ENCODE peak calls at places on chromosomes 7 and 10, in four cellular contexts. C, A, Y and O are unnamed samples.

GRCh38 chr10:116850058-116850611 is 836 bp downstream of the ENO4 start:
- DNase-seq in C (no peak), A (no peak), Y (no peak), O (no peak)

GRCh38 chr7:108004220-108005142 is 1.5 kb upstream of the LAMB1 start:
- DNase-seq in C (no peak), A (no peak), Y (peak), O (peak)

GRCh38 chr10:10910634-10911033 is 107.0 kb upstream of the CELF2 start:
- DNase-seq in C (no peak), A (no peak), Y (no peak), O (no peak)

GRCh38 chr10:95655571-95656290 is 780 bp downstream of the ALDH18A1 start:
- DNase-seq in C (peak), A (peak), Y (peak), O (peak)

GRCh38 chr7:67644149-67644548 is 647.5 kb downstream of the TYW1 start:
- DNase-seq in C (no peak), A (no peak), Y (no peak), O (no peak)

GRCh38 chr10:10758306-10758705 is 259.4 kb upstream of the CELF2 start:
- DNase-seq in C (no peak), A (no peak), Y (no peak), O (no peak)

GRCh38 chr7:73740771-73741170 is 2.2 kb upstream of the ABHD11 start:
- DNase-seq in C (no peak), A (no peak), Y (no peak), O (no peak)

GRCh38 chr10:59700709-59701108 is 8.9 kb downstream of the SLC16A9 start:
- DNase-seq in C (no peak), A (no peak), Y (no peak), O (no peak)

GRCh38 chr10:100653957-100654834 is 91.2 kb upstream of the PAX2 start:
- DNase-seq in C (no peak), A (peak), Y (no peak), O (no peak)

GRCh38 chr7:100407285-100408180 is 21.0 kb downstream of the ZCWPW1 start:
- DNase-seq in C (peak), A (peak), Y (peak), O (peak)

GRCh38 chr10:90007226-90007625 is 305.8 kb downstream of the KIF20B start:
- DNase-seq in C (no peak), A (no peak), Y (no peak), O (no peak)

GRCh38 chr10:110176626-110177025 is 30.8 kb upstream of the MXI1 start:
- DNase-seq in C (no peak), A (no peak), Y (no peak), O (no peak)

GRCh38 chr10:1947464-1948043 is 210.2 kb upstream of the ADARB2 start:
- DNase-seq in C (no peak), A (no peak), Y (no peak), O (no peak)

GRCh38 chr7:116269466-116269865 is 59.1 kb downstream of the TES start:
- DNase-seq in C (no peak), A (no peak), Y (no peak), O (peak)

GRCh38 chr7:95478139-95479037 is 7.4 kb upstream of the ASB4 start:
- DNase-seq in C (no peak), A (no peak), Y (peak), O (peak)

GRCh38 chr7:107597953-107598352 is 17.9 kb downstream of the BCAP29 start:
- DNase-seq in C (no peak), A (no peak), Y (no peak), O (no peak)

GRCh38 chr7:43869898-43870240 is 552 bp upstream of the MRPS24 start:
- DNase-seq in C (no peak), A (no peak), Y (no peak), O (peak)

GRCh38 chr7:77360104-77360503 is 56.0 kb downstream of the GSAP start:
- DNase-seq in C (no peak), A (no peak), Y (peak), O (peak)

GRCh38 chr7:77359599-77359998 is 56.5 kb downstream of the GSAP start:
- DNase-seq in C (no peak), A (no peak), Y (no peak), O (no peak)

GRCh38 chr7:77362905-77363304 is 53.2 kb downstream of the GSAP start:
- DNase-seq in C (no peak), A (no peak), Y (no peak), O (no peak)

DNA sequence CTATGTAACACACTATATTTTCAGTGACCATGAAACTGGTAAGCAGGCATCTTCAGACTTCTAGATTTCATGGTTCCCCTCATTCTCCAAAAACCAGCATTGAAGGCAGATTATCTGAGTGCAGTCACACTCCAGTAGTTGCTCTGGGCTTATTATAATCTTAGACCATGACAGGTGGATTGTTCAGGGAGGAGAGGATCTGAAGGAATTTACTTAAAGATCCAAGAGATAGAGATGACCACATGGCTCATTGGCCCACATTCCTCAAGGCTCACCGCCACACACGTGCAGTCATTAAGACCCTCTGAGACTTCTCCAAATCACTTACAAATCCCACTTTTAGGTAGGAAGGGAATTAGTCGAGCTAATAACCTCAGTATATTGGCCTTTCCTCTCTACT is 55.2 kb downstream of the GSAP start:
- DNase-seq in C (no peak), A (no peak), Y (no peak), O (no peak)
- TF ChIP-seq PBX3 in C (no peak), A (no peak), Y (no peak), O (no peak)

GRCh38 chr10:17049195-17049594 is 80.4 kb downstream of the CUBN start:
- DNase-seq in C (no peak), A (no peak), Y (no peak), O (no peak)
- TF ChIP-seq PBX3 in C (no peak), A (no peak), Y (no peak), O (no peak)

GRCh38 chr10:119871881-119872609 is 598 bp downstream of the MCMBP start:
- DNase-seq in C (no peak), A (peak), Y (no peak), O (peak)
- TF ChIP-seq PBX3 in C (peak), A (peak), Y (no peak), O (peak)

GRCh38 chr10:128218161-128218560 is 91.9 kb upstream of the MKI67 start:
- DNase-seq in C (no peak), A (no peak), Y (no peak), O (no peak)
- TF ChIP-seq PBX3 in C (no peak), A (no peak), Y (no peak), O (no peak)

DNA sequence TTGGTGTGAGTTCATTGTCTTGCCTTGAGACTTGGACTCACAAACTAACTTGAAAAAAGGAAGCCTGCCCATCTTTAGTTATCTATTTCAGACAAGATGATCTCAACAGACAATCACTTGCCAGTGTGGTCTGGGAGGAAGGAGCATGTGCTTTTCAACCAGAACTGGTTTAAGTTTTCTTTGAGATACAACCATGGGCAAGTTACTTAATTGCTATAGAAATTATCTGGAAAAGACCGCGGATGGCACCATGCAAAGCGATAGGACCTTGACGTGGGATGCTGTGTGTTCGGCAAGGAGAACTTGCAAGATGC is 77.1 kb downstream of the KIAA1549 start:
- DNase-seq in C (no peak), A (no peak), Y (no peak), O (no peak)
- TF ChIP-seq PBX3 in C (no peak), A (no peak), Y (no peak), O (no peak)